ENCODE peak calls at places on chromosomes 2 and 18, in six cellular contexts. Y is occipital lobe, O is thoracic aorta, T is AG20443, V is GM03348, D is GOT3. S is an unnamed sample.

GRCh38 chr2:62661263-62661635 is 44.3 kb upstream of the EHBP1 start:
- DNase-seq in V (no peak), T (no peak), O (no peak), D (no peak), Y (no peak), S (no peak)

GRCh38 chr2:179344280-179344961 is 79.8 kb upstream of the SESTD1 start:
- DNase-seq in T (peak), V (peak), Y (no peak), O (no peak), D (no peak), S (no peak)

GRCh38 chr2:231332388-231332787 is 63.1 kb upstream of the B3GNT7 start:
- DNase-seq in O (no peak), T (no peak), Y (no peak), D (no peak), V (no peak), S (no peak)

GRCh38 chr18:1998121-1998520 is 573.2 kb downstream of the METTL4 start:
- DNase-seq in V (no peak), D (no peak), Y (no peak), T (no peak), O (no peak), S (no peak)

GRCh38 chr2:216498418-216499413 is at the start of gene RPL37A:
- DNase-seq in O (peak), Y (peak), T (peak), V (peak), D (peak), S (peak)

GRCh38 chr2:43307973-43308372 is 81.6 kb upstream of the ZFP36L2 start:
- DNase-seq in D (no peak), T (no peak), O (no peak), Y (no peak), V (no peak), S (no peak)

GRCh38 chr2:223104336-223104735 is 52.3 kb downstream of the KCNE4 start:
- DNase-seq in O (no peak), V (no peak), D (no peak), T (no peak), Y (no peak), S (no peak)

GRCh38 chr2:144096531-144096930 is 423.4 kb downstream of the ZEB2 start:
- DNase-seq in O (no peak), T (no peak), V (no peak), D (no peak), Y (no peak), S (no peak)

GRCh38 chr18:48923746-48924580 is 26.8 kb downstream of the SMAD7 start:
- DNase-seq in Y (no peak), D (no peak), V (peak), O (no peak), T (no peak), S (no peak)

GRCh38 chr2:240672701-240673190 is 9.9 kb downstream of the AQP12B start:
- DNase-seq in T (peak), O (no peak), V (no peak), Y (no peak), D (no peak), S (no peak)

GRCh38 chr2:200300650-200301314 is 5.7 kb upstream of the SPATS2L start:
- DNase-seq in O (no peak), Y (no peak), T (no peak), V (peak), D (no peak), S (no peak)

GRCh38 chr2:224222320-224222719 is 179.6 kb downstream of the FAM124B start:
- DNase-seq in T (no peak), V (peak), O (no peak), D (no peak), Y (no peak), S (no peak)

GRCh38 chr2:27885246-27885645 is 4.9 kb downstream of the RBKS start:
- DNase-seq in D (no peak), O (no peak), Y (no peak), V (peak), T (peak), S (no peak)

GRCh38 chr18:13271512-13271911 is 53.0 kb downstream of the LDLRAD4 start:
- DNase-seq in Y (no peak), O (no peak), D (no peak), V (no peak), T (no peak), S (no peak)